ENCODE peak calls at places on chromosome 22, in eight cellular contexts. One of them, this sample, is unnamed.

GRCh38 chr22:49502126-49502826 is 325.4 kb downstream of the BRD1 start:
- DNase-seq in NCI-H1436 treated with DMSO at 0.1 percent for 48 hours: no peak
- DNase-seq in T follicular helper cell: no peak
- DNase-seq in HTR-8/SVneo: peak; percentile 37
- DNase-seq in GM18507: no peak
- DNase-seq in NCI-H526 treated with DMSO at 0.1 percent for 48 hours: no peak
- DNase-seq in kidney: no peak
- DNase-seq in cardiac muscle cell: no peak
- DNase-seq in this sample: no peak

GRCh38 chr22:49543876-49544275 is 283.8 kb downstream of the BRD1 start:
- DNase-seq in GM18507: no peak
- DNase-seq in HTR-8/SVneo: no peak
- DNase-seq in kidney: peak; percentile 15
- DNase-seq in cardiac muscle cell: no peak
- DNase-seq in T follicular helper cell: no peak
- DNase-seq in NCI-H1436 treated with DMSO at 0.1 percent for 48 hours: no peak
- DNase-seq in NCI-H526 treated with DMSO at 0.1 percent for 48 hours: no peak
- DNase-seq in this sample: no peak

GRCh38 chr22:46407748-46408147 is 72.2 kb downstream of the TRMU start:
- DNase-seq in kidney: no peak
- DNase-seq in NCI-H526 treated with DMSO at 0.1 percent for 48 hours: no peak
- DNase-seq in GM18507: no peak
- DNase-seq in cardiac muscle cell: no peak
- DNase-seq in HTR-8/SVneo: no peak
- DNase-seq in T follicular helper cell: no peak
- DNase-seq in NCI-H1436 treated with DMSO at 0.1 percent for 48 hours: no peak
- DNase-seq in this sample: no peak

GRCh38 chr22:36364255-36365019 is 23.3 kb downstream of the MYH9 start:
- DNase-seq in NCI-H1436 treated with DMSO at 0.1 percent for 48 hours: no peak
- DNase-seq in HTR-8/SVneo: no peak
- DNase-seq in NCI-H526 treated with DMSO at 0.1 percent for 48 hours: no peak
- DNase-seq in GM18507: no peak
- DNase-seq in kidney: peak; percentile 59
- DNase-seq in T follicular helper cell: no peak
- DNase-seq in cardiac muscle cell: no peak
- DNase-seq in this sample: no peak

GRCh38 chr22:38261478-38261803 is 11.4 kb downstream of the TMEM184B start:
- DNase-seq in T follicular helper cell: no peak
- DNase-seq in kidney: no peak
- DNase-seq in NCI-H526 treated with DMSO at 0.1 percent for 48 hours: no peak
- DNase-seq in cardiac muscle cell: no peak
- DNase-seq in NCI-H1436 treated with DMSO at 0.1 percent for 48 hours: no peak
- DNase-seq in HTR-8/SVneo: no peak
- DNase-seq in GM18507: no peak
- DNase-seq in this sample: no peak

GRCh38 chr22:48720662-48721393 is 1106.8 kb downstream of the BRD1 start:
- DNase-seq in GM18507: no peak
- DNase-seq in T follicular helper cell: no peak
- DNase-seq in HTR-8/SVneo: no peak
- DNase-seq in kidney: peak; percentile 51
- DNase-seq in NCI-H1436 treated with DMSO at 0.1 percent for 48 hours: no peak
- DNase-seq in cardiac muscle cell: no peak
- DNase-seq in NCI-H526 treated with DMSO at 0.1 percent for 48 hours: no peak
- DNase-seq in this sample: no peak

GRCh38 chr22:47625013-47625385 is 862.5 kb downstream of the TBC1D22A start:
- DNase-seq in GM18507: no peak
- DNase-seq in T follicular helper cell: no peak
- DNase-seq in NCI-H1436 treated with DMSO at 0.1 percent for 48 hours: no peak
- DNase-seq in NCI-H526 treated with DMSO at 0.1 percent for 48 hours: no peak
- DNase-seq in HTR-8/SVneo: no peak
- DNase-seq in cardiac muscle cell: no peak
- DNase-seq in kidney: peak; percentile 58
- DNase-seq in this sample: no peak

GRCh38 chr22:47146391-47146790 is 383.9 kb downstream of the TBC1D22A start:
- DNase-seq in kidney: no peak
- DNase-seq in T follicular helper cell: no peak
- DNase-seq in NCI-H1436 treated with DMSO at 0.1 percent for 48 hours: no peak
- DNase-seq in cardiac muscle cell: no peak
- DNase-seq in NCI-H526 treated with DMSO at 0.1 percent for 48 hours: no peak
- DNase-seq in HTR-8/SVneo: no peak
- DNase-seq in GM18507: no peak
- DNase-seq in this sample: no peak

GRCh38 chr22:27241430-27242110 is 560.0 kb downstream of the MN1 start:
- DNase-seq in T follicular helper cell: no peak
- DNase-seq in cardiac muscle cell: peak; percentile 34
- DNase-seq in NCI-H526 treated with DMSO at 0.1 percent for 48 hours: no peak
- DNase-seq in NCI-H1436 treated with DMSO at 0.1 percent for 48 hours: no peak
- DNase-seq in GM18507: no peak
- DNase-seq in kidney: peak; percentile 76
- DNase-seq in HTR-8/SVneo: no peak
- DNase-seq in this sample: no peak

GRCh38 chr22:25153961-25154685 is 45.5 kb upstream of the CRYBB3 start:
- DNase-seq in kidney: no peak
- DNase-seq in NCI-H1436 treated with DMSO at 0.1 percent for 48 hours: no peak
- DNase-seq in HTR-8/SVneo: peak; percentile 10
- DNase-seq in T follicular helper cell: no peak
- DNase-seq in GM18507: no peak
- DNase-seq in cardiac muscle cell: peak; percentile 24
- DNase-seq in NCI-H526 treated with DMSO at 0.1 percent for 48 hours: no peak
- DNase-seq in this sample: no peak

GRCh38 chr22:48736593-48737460 is 1090.8 kb downstream of the BRD1 start:
- DNase-seq in GM18507: no peak
- DNase-seq in NCI-H526 treated with DMSO at 0.1 percent for 48 hours: no peak
- DNase-seq in HTR-8/SVneo: no peak
- DNase-seq in cardiac muscle cell: no peak
- DNase-seq in kidney: peak; percentile 54
- DNase-seq in T follicular helper cell: no peak
- DNase-seq in NCI-H1436 treated with DMSO at 0.1 percent for 48 hours: no peak
- DNase-seq in this sample: no peak

GRCh38 chr22:40323681-40324083 is 22.6 kb upstream of the ADSL start:
- DNase-seq in NCI-H526 treated with DMSO at 0.1 percent for 48 hours: no peak
- DNase-seq in HTR-8/SVneo: no peak
- DNase-seq in kidney: no peak
- DNase-seq in GM18507: no peak
- DNase-seq in NCI-H1436 treated with DMSO at 0.1 percent for 48 hours: no peak
- DNase-seq in cardiac muscle cell: no peak
- DNase-seq in T follicular helper cell: no peak
- DNase-seq in this sample: no peak

GRCh38 chr22:36086170-36086490 is 57.5 kb upstream of the RBFOX2 start:
- DNase-seq in HTR-8/SVneo: no peak
- DNase-seq in cardiac muscle cell: no peak
- DNase-seq in NCI-H526 treated with DMSO at 0.1 percent for 48 hours: no peak
- DNase-seq in NCI-H1436 treated with DMSO at 0.1 percent for 48 hours: no peak
- DNase-seq in T follicular helper cell: no peak
- DNase-seq in kidney: no peak
- DNase-seq in GM18507: no peak
- DNase-seq in this sample: no peak

GRCh38 chr22:24284747-24285203 is 14.1 kb downstream of the SPECC1L start:
- DNase-seq in NCI-H526 treated with DMSO at 0.1 percent for 48 hours: no peak
- DNase-seq in HTR-8/SVneo: no peak
- DNase-seq in NCI-H1436 treated with DMSO at 0.1 percent for 48 hours: no peak
- DNase-seq in GM18507: no peak
- DNase-seq in kidney: no peak
- DNase-seq in T follicular helper cell: no peak
- DNase-seq in cardiac muscle cell: no peak
- DNase-seq in this sample: no peak

GRCh38 chr22:42673898-42674390 is 24.8 kb upstream of the CYB5R3 start:
- DNase-seq in T follicular helper cell: no peak
- DNase-seq in kidney: no peak
- DNase-seq in GM18507: no peak
- DNase-seq in HTR-8/SVneo: no peak
- DNase-seq in NCI-H526 treated with DMSO at 0.1 percent for 48 hours: no peak
- DNase-seq in cardiac muscle cell: no peak
- DNase-seq in NCI-H1436 treated with DMSO at 0.1 percent for 48 hours: no peak
- DNase-seq in this sample: no peak

GRCh38 chr22:29128891-29129643 is 56.2 kb downstream of the KREMEN1 start:
- DNase-seq in NCI-H526 treated with DMSO at 0.1 percent for 48 hours: no peak
- DNase-seq in T follicular helper cell: no peak
- DNase-seq in kidney: no peak
- DNase-seq in GM18507: no peak
- DNase-seq in cardiac muscle cell: no peak
- DNase-seq in NCI-H1436 treated with DMSO at 0.1 percent for 48 hours: no peak
- DNase-seq in HTR-8/SVneo: no peak
- DNase-seq in this sample: no peak

GRCh38 chr22:48780597-48781277 is 1046.9 kb downstream of the BRD1 start:
- DNase-seq in HTR-8/SVneo: no peak
- DNase-seq in NCI-H1436 treated with DMSO at 0.1 percent for 48 hours: no peak
- DNase-seq in NCI-H526 treated with DMSO at 0.1 percent for 48 hours: no peak
- DNase-seq in cardiac muscle cell: no peak
- DNase-seq in GM18507: no peak
- DNase-seq in T follicular helper cell: no peak
- DNase-seq in kidney: no peak
- DNase-seq in this sample: no peak

GRCh38 chr22:26404851-26405357 is 24.2 kb upstream of the ASPHD2 start:
- DNase-seq in cardiac muscle cell: no peak
- DNase-seq in kidney: no peak
- DNase-seq in NCI-H1436 treated with DMSO at 0.1 percent for 48 hours: no peak
- DNase-seq in GM18507: no peak
- DNase-seq in HTR-8/SVneo: no peak
- DNase-seq in NCI-H526 treated with DMSO at 0.1 percent for 48 hours: no peak
- DNase-seq in T follicular helper cell: no peak
- DNase-seq in this sample: no peak

GRCh38 chr22:39315389-39315788 is 4.0 kb downstream of the RPL3 start:
- DNase-seq in NCI-H1436 treated with DMSO at 0.1 percent for 48 hours: no peak
- DNase-seq in T follicular helper cell: no peak
- DNase-seq in cardiac muscle cell: no peak
- DNase-seq in kidney: no peak
- DNase-seq in GM18507: no peak
- DNase-seq in HTR-8/SVneo: no peak
- DNase-seq in NCI-H526 treated with DMSO at 0.1 percent for 48 hours: no peak
- DNase-seq in this sample: no peak

GRCh38 chr22:20566420-20567260 is 59.2 kb downstream of the MED15 start:
- DNase-seq in NCI-H1436 treated with DMSO at 0.1 percent for 48 hours: no peak
- DNase-seq in T follicular helper cell: peak; percentile 72
- DNase-seq in GM18507: no peak
- DNase-seq in HTR-8/SVneo: no peak
- DNase-seq in cardiac muscle cell: no peak
- DNase-seq in NCI-H526 treated with DMSO at 0.1 percent for 48 hours: no peak
- DNase-seq in kidney: no peak
- DNase-seq in this sample: peak; percentile 78

GRCh38 chr22:50307891-50308596 is 598 bp upstream of the PLXNB2 start:
- DNase-seq in HTR-8/SVneo: no peak
- DNase-seq in T follicular helper cell: no peak
- DNase-seq in GM18507: no peak
- DNase-seq in cardiac muscle cell: no peak
- DNase-seq in NCI-H526 treated with DMSO at 0.1 percent for 48 hours: no peak
- DNase-seq in NCI-H1436 treated with DMSO at 0.1 percent for 48 hours: no peak
- DNase-seq in kidney: peak; percentile 88
- DNase-seq in this sample: no peak

GRCh38 chr22:40399661-40400060 is 29.3 kb downstream of the SGSM3 start:
- DNase-seq in kidney: no peak
- DNase-seq in NCI-H526 treated with DMSO at 0.1 percent for 48 hours: no peak
- DNase-seq in NCI-H1436 treated with DMSO at 0.1 percent for 48 hours: no peak
- DNase-seq in GM18507: no peak
- DNase-seq in HTR-8/SVneo: no peak
- DNase-seq in cardiac muscle cell: peak; percentile 17
- DNase-seq in T follicular helper cell: no peak
- DNase-seq in this sample: no peak

GRCh38 chr22:50473855-50474671 is 772 bp downstream of the SBF1 start:
- DNase-seq in GM18507: no peak
- DNase-seq in NCI-H1436 treated with DMSO at 0.1 percent for 48 hours: no peak
- DNase-seq in HTR-8/SVneo: no peak
- DNase-seq in kidney: peak; percentile 82
- DNase-seq in cardiac muscle cell: peak; percentile 69
- DNase-seq in T follicular helper cell: no peak
- DNase-seq in NCI-H526 treated with DMSO at 0.1 percent for 48 hours: no peak
- DNase-seq in this sample: no peak

GRCh38 chr22:36628561-36629060 is 74.9 kb downstream of the CACNG2 start:
- DNase-seq in NCI-H526 treated with DMSO at 0.1 percent for 48 hours: no peak
- DNase-seq in GM18507: no peak
- DNase-seq in HTR-8/SVneo: no peak
- DNase-seq in cardiac muscle cell: no peak
- DNase-seq in kidney: no peak
- DNase-seq in T follicular helper cell: no peak
- DNase-seq in NCI-H1436 treated with DMSO at 0.1 percent for 48 hours: no peak
- DNase-seq in this sample: no peak

GRCh38 chr22:29625090-29625825 is 21.8 kb downstream of the NF2 start:
- DNase-seq in GM18507: no peak
- DNase-seq in NCI-H526 treated with DMSO at 0.1 percent for 48 hours: no peak
- DNase-seq in T follicular helper cell: no peak
- DNase-seq in NCI-H1436 treated with DMSO at 0.1 percent for 48 hours: no peak
- DNase-seq in kidney: no peak
- DNase-seq in HTR-8/SVneo: peak; percentile 27
- DNase-seq in cardiac muscle cell: peak; percentile 42
- DNase-seq in this sample: no peak

This sample was measured in T-helper 22 cell.